ENCODE peak calls at places on chromosomes 12 and 14, in eight cellular contexts. Y is ovary; V is Caki2; G is NCI-H1092 treated with DMSO at 0.1 percent for 48 hours; J is epithelial cell of prostate; L is stimulated activated CD4-positive, alpha-beta T cell treated with anti-CD3 and anti-CD28 coated beads, Interleukin-15, amount 100 ng/mL, for 24 hours; Z is A549; K is activated CD4-positive, alpha-beta T cell treated with anti-CD3 and anti-CD28 coated beads, Interleukin-2, amount 10 ng/mL, durations not matched to agents 24 days and 14 days. B is an unnamed sample.

GRCh38 chr12:6605425-6606330 is 1.5 kb downstream of the CHD4 start:
- DNase-seq in Y (no peak), V (no peak), G (peak), J (no peak), L (peak), Z (no peak), K (peak), B (peak)

GRCh38 chr14:93719234-93719633 is 69.1 kb downstream of the PRIMA1 start:
- DNase-seq in Y (no peak), V (no peak), G (no peak), J (no peak), L (no peak), Z (no peak), K (no peak), B (no peak)

GRCh38 chr14:58535084-58535483 is 102.7 kb upstream of the DACT1 start:
- DNase-seq in Y (no peak), V (no peak), G (no peak), J (no peak), L (no peak), Z (no peak), K (no peak), B (no peak)

GRCh38 chr12:79512068-79512467 is 178.7 kb downstream of the PAWR start:
- DNase-seq in Y (no peak), V (no peak), G (no peak), J (no peak), L (no peak), Z (peak), K (no peak), B (no peak)

GRCh38 chr12:3038931-3039510 is 38.2 kb upstream of the TSPAN9 start:
- DNase-seq in Y (no peak), V (no peak), G (no peak), J (no peak), L (no peak), Z (no peak), K (no peak), B (no peak)

GRCh38 chr12:132388379-132389015 is 59.1 kb upstream of the GALNT9 start:
- DNase-seq in Y (no peak), V (no peak), G (no peak), J (no peak), L (no peak), Z (no peak), K (no peak), B (no peak)

GRCh38 chr12:607541-608001 is 55.7 kb downstream of the NINJ2 start:
- DNase-seq in Y (no peak), V (no peak), G (no peak), J (peak), L (no peak), Z (no peak), K (peak), B (peak)

GRCh38 chr14:55123101-55123500 is 6.0 kb upstream of the LGALS3 start:
- DNase-seq in Y (no peak), V (no peak), G (no peak), J (no peak), L (no peak), Z (no peak), K (no peak), B (no peak)

GRCh38 chr12:47903151-47903611 is 1.6 kb downstream of the VDR start:
- DNase-seq in Y (no peak), V (peak), G (no peak), J (no peak), L (peak), Z (no peak), K (peak), B (no peak)